ENCODE peak calls at places on chromosomes 2 and 18, in four cellular contexts. One of them, this sample, is unnamed.

GRCh38 chr2:222319576-222320440 is 21.0 kb upstream of the PAX3 start:
- DNase-seq in OCI-LY7: peak
- DNase-seq in A549: peak
- DNase-seq in tibial artery: no peak
- DNase-seq in this sample: no peak

GRCh38 chr2:147649963-147650362 is 194.9 kb upstream of the ACVR2A start:
- DNase-seq in OCI-LY7: no peak
- DNase-seq in A549: no peak
- DNase-seq in tibial artery: no peak
- DNase-seq in this sample: no peak

GRCh38 chr2:105510761-105511669 is 112.2 kb upstream of the FHL2 start:
- DNase-seq in OCI-LY7: peak
- DNase-seq in A549: peak
- DNase-seq in tibial artery: no peak
- DNase-seq in this sample: no peak

GRCh38 chr2:192195548-192196418 is 1.1 kb upstream of the TMEFF2 start:
- DNase-seq in OCI-LY7: no peak
- DNase-seq in A549: peak
- DNase-seq in tibial artery: peak
- DNase-seq in this sample: peak

GRCh38 chr2:37460866-37461229 is 116.4 kb downstream of the QPCT start:
- DNase-seq in OCI-LY7: no peak
- DNase-seq in A549: no peak
- DNase-seq in tibial artery: no peak
- DNase-seq in this sample: no peak

GRCh38 chr2:176151199-176152099 is at the start of gene HOXD4:
- DNase-seq in OCI-LY7: no peak
- DNase-seq in A549: no peak
- DNase-seq in tibial artery: no peak
- DNase-seq in this sample: no peak

GRCh38 chr18:6405237-6406074 is 9.3 kb downstream of the L3MBTL4 start:
- DNase-seq in OCI-LY7: no peak
- DNase-seq in A549: no peak
- DNase-seq in tibial artery: no peak
- DNase-seq in this sample: no peak

GRCh38 chr2:241890524-241891235 is 21.2 kb downstream of the RTP5 start:
- DNase-seq in OCI-LY7: no peak
- DNase-seq in A549: no peak
- DNase-seq in tibial artery: no peak
- DNase-seq in this sample: no peak

GRCh38 chr18:55252053-55252675 is 292.9 kb upstream of the CCDC68 start:
- DNase-seq in OCI-LY7: no peak
- DNase-seq in A549: no peak
- DNase-seq in tibial artery: no peak
- DNase-seq in this sample: no peak
- H3K27ac ChIP-seq in OCI-LY7: no peak
- H3K27ac ChIP-seq in A549: no peak
- H3K27ac ChIP-seq in tibial artery: peak
- H3K27ac ChIP-seq in this sample: no peak

DNA sequence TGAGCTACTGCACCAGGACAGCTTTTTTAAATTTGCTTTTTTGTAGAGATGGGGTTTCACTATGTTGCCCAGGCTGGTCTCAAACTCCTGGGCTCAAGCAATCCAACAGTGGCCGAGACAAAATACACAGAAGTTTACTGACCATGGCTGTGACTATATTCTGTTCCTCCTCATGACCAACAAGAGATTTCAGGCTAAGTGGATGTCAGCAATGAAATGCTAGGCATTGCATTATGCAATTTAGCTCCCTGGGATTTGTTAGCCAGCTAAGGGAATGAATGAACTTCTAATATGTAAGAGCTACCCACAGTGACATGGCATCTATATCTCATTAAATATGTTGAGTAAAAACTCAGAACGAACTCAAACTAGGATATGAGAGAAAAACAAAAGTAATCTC is 81.9 kb upstream of the MBOAT2 start:
- DNase-seq in OCI-LY7: no peak
- DNase-seq in A549: no peak
- DNase-seq in tibial artery: no peak
- DNase-seq in this sample: no peak
- H3K27ac ChIP-seq in OCI-LY7: no peak
- H3K27ac ChIP-seq in A549: no peak
- H3K27ac ChIP-seq in tibial artery: no peak
- H3K27ac ChIP-seq in this sample: no peak

DNA sequence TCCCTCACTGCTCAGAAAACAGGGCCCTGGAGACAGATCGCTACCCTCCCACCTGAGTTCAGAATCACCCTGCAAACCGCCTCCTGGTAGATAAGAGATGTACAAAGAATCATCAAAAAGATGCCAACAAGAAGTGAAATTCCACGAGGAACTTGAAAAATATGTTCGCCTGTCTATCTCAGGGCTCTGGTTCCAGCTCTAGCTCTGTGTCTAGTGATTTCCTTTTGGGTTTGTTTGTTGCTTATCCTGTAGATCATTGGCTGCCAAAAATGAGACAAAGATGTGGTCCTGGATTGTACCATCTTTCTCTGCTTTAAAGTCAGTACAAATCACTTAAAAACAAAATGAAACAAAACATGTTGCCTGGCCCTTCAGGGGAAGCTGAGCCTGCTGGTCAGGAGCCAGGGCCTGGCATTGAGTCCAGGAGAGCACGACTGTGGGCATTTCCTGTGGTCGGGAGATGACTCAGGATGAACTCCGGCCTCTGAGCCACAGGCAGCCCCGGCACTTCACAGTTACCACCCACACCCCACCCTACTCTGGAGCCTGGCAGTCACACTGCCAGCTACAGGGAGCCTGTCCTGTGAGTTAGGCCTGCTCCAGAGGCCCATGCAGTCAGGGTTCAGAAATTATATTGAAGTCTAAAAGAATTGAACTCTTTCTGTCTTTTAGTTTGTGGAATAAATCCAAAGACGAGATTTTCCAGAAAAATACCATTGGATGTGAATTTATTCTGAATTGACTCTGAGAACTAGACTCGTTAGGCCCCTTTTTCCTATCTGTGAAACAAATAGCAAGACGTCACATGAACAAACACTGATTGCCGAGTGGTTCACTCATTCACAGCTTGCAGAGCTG is 8.0 kb upstream of the ITGB6 start:
- DNase-seq in OCI-LY7: no peak
- DNase-seq in A549: peak
- DNase-seq in tibial artery: peak
- DNase-seq in this sample: no peak
- H3K27ac ChIP-seq in OCI-LY7: no peak
- H3K27ac ChIP-seq in A549: peak
- H3K27ac ChIP-seq in tibial artery: peak
- H3K27ac ChIP-seq in this sample: no peak

GRCh38 chr2:85604568-85605339 is 2.3 kb upstream of the TMEM150A start:
- DNase-seq in OCI-LY7: no peak
- DNase-seq in A549: no peak
- DNase-seq in tibial artery: no peak
- DNase-seq in this sample: no peak
- H3K27ac ChIP-seq in OCI-LY7: no peak
- H3K27ac ChIP-seq in A549: no peak
- H3K27ac ChIP-seq in tibial artery: peak
- H3K27ac ChIP-seq in this sample: no peak

GRCh38 chr2:232574674-232575403 is 24.4 kb downstream of the EIF4E2 start:
- DNase-seq in OCI-LY7: no peak
- DNase-seq in A549: no peak
- DNase-seq in tibial artery: no peak
- DNase-seq in this sample: no peak
- H3K27ac ChIP-seq in OCI-LY7: no peak
- H3K27ac ChIP-seq in A549: no peak
- H3K27ac ChIP-seq in tibial artery: no peak
- H3K27ac ChIP-seq in this sample: peak

GRCh38 chr2:55096586-55096985 is 46.3 kb upstream of the RTN4 start:
- DNase-seq in OCI-LY7: no peak
- DNase-seq in A549: no peak
- DNase-seq in tibial artery: no peak
- DNase-seq in this sample: no peak
- H3K27ac ChIP-seq in OCI-LY7: no peak
- H3K27ac ChIP-seq in A549: peak
- H3K27ac ChIP-seq in tibial artery: peak
- H3K27ac ChIP-seq in this sample: no peak

DNA sequence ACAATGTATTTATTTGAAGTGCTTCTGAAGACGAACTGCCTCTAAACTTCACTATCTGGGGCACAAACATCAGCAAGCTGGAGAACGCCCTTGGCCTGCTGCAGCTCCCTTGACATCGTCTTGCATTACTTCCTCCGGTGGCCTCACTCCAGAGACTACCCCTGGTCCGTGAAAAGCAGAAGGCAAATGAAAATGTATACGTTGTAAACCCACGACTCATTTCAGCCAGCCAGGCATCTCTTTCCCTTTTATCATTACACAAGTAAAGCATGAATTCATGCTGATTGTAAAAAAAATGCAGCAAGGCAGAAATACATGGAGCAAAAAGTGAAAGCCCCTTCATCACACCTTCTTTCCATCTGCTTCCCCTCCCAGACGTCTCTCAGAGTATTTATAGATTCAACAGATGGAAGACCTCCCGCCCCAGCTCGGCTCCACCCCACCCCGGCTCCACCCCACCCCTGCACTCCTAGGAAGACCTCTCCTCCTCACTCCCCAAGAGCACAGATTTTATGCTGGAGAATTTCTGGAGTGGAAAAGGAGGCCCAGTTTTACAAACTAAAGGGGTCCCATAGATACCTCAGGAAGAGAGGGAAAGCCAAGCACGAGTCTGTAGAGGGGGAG is 41.6 kb upstream of the RALBP1 start:
- DNase-seq in OCI-LY7: no peak
- DNase-seq in A549: no peak
- DNase-seq in tibial artery: no peak
- DNase-seq in this sample: no peak
- H3K27ac ChIP-seq in OCI-LY7: no peak
- H3K27ac ChIP-seq in A549: no peak
- H3K27ac ChIP-seq in tibial artery: no peak
- H3K27ac ChIP-seq in this sample: no peak

GRCh38 chr18:54984908-54985307 is 25.6 kb upstream of the CCDC68 start:
- DNase-seq in OCI-LY7: no peak
- DNase-seq in A549: no peak
- DNase-seq in tibial artery: no peak
- DNase-seq in this sample: no peak

GRCh38 chr18:54983041-54983686 is 23.9 kb upstream of the CCDC68 start:
- DNase-seq in OCI-LY7: peak
- DNase-seq in A549: peak
- DNase-seq in tibial artery: no peak
- DNase-seq in this sample: no peak

GRCh38 chr18:54975598-54975997 is 16.3 kb upstream of the CCDC68 start:
- DNase-seq in OCI-LY7: no peak
- DNase-seq in A549: no peak
- DNase-seq in tibial artery: no peak
- DNase-seq in this sample: no peak

DNA sequence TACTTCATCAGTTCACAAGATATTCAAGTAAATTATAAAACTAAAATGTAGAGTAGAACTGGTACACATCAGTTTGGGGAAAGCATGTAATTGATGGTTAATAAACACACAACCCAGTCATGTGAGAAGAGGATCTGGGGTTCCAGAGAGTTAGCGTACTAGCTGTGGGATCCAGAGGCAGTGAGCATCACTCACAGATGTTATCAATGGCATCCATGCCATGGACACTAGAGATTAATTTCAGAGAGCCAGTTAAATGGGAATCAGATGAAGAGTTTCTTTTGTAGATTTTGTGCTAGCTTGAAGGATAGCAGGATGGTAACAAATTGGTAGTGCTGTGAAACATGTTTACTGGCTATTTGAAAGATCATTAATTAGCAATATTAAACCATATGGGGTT is 21.8 kb upstream of the CCDC68 start:
- DNase-seq in OCI-LY7: no peak
- DNase-seq in A549: no peak
- DNase-seq in tibial artery: no peak
- DNase-seq in this sample: no peak
- H3K27ac ChIP-seq in OCI-LY7: no peak
- H3K27ac ChIP-seq in A549: peak
- H3K27ac ChIP-seq in tibial artery: no peak
- H3K27ac ChIP-seq in this sample: no peak

This sample was measured in substantia nigra.